ENCODE peak calls at places on chromosome 4, in four cellular contexts. One of them, this sample, is unnamed. For H3K9me3, the result is how much of the 10 kb centered on the place peaks cover.

GRCh38 chr4:41750158-41750623 is 1.7 kb upstream of the PHOX2B start:
- DNase-seq in MM.1S: no peak
- DNase-seq in CD4-positive, alpha-beta T cell: no peak
- DNase-seq in adrenal gland: no peak
- DNase-seq in this sample: no peak

GRCh38 chr4:165209796-165210195 is 2.4 kb downstream of the KLHL2 start:
- DNase-seq in MM.1S: no peak
- DNase-seq in CD4-positive, alpha-beta T cell: no peak
- DNase-seq in adrenal gland: no peak
- DNase-seq in this sample: no peak

GRCh38 chr4:153249199-153250154 is 45.2 kb downstream of the TRIM2 start:
- DNase-seq in MM.1S: peak
- DNase-seq in CD4-positive, alpha-beta T cell: peak
- DNase-seq in adrenal gland: peak
- DNase-seq in this sample: peak

GRCh38 chr4:152408514-152409327 is 127.2 kb downstream of the FBXW7 start:
- DNase-seq in MM.1S: peak
- DNase-seq in CD4-positive, alpha-beta T cell: no peak
- DNase-seq in adrenal gland: no peak
- DNase-seq in this sample: no peak

GRCh38 chr4:169311643-169312365 is 41.0 kb upstream of the SH3RF1 start:
- DNase-seq in MM.1S: peak
- DNase-seq in CD4-positive, alpha-beta T cell: no peak
- DNase-seq in adrenal gland: peak
- DNase-seq in this sample: no peak

GRCh38 chr4:70559216-70559830 is 32.7 kb upstream of the AMBN start:
- DNase-seq in MM.1S: peak
- DNase-seq in CD4-positive, alpha-beta T cell: peak
- DNase-seq in adrenal gland: peak
- DNase-seq in this sample: no peak

GRCh38 chr4:25569726-25570125 is 85.9 kb upstream of the SLC34A2 start:
- DNase-seq in MM.1S: no peak
- DNase-seq in CD4-positive, alpha-beta T cell: no peak
- DNase-seq in adrenal gland: no peak
- DNase-seq in this sample: no peak

GRCh38 chr4:153522800-153523089 is 56.6 kb downstream of the TMEM131L start:
- DNase-seq in MM.1S: no peak
- DNase-seq in CD4-positive, alpha-beta T cell: no peak
- DNase-seq in adrenal gland: no peak
- DNase-seq in this sample: no peak

GRCh38 chr4:119300388-119301131 is 21.4 kb downstream of the FABP2 start:
- DNase-seq in MM.1S: peak
- DNase-seq in CD4-positive, alpha-beta T cell: peak
- DNase-seq in adrenal gland: peak
- DNase-seq in this sample: peak

GRCh38 chr4:148786699-148787098 is 344.5 kb upstream of the NR3C2 start:
- DNase-seq in MM.1S: no peak
- DNase-seq in CD4-positive, alpha-beta T cell: no peak
- DNase-seq in adrenal gland: no peak
- DNase-seq in this sample: no peak

GRCh38 chr4:168480991-168481588 is 798 bp upstream of the DDX60L start:
- DNase-seq in MM.1S: peak
- DNase-seq in CD4-positive, alpha-beta T cell: peak
- DNase-seq in adrenal gland: peak
- DNase-seq in this sample: no peak

GRCh38 chr4:184510431-184510830 is 36.1 kb upstream of the IRF2 start:
- DNase-seq in MM.1S: no peak
- DNase-seq in CD4-positive, alpha-beta T cell: no peak
- DNase-seq in adrenal gland: no peak
- DNase-seq in this sample: no peak

GRCh38 chr4:183936574-183937335 is 31.6 kb downstream of the STOX2 start:
- DNase-seq in MM.1S: no peak
- DNase-seq in CD4-positive, alpha-beta T cell: no peak
- DNase-seq in adrenal gland: no peak
- DNase-seq in this sample: no peak

GRCh38 chr4:38163216-38164006 is 203.2 kb downstream of the PTTG2 start:
- DNase-seq in MM.1S: no peak
- DNase-seq in CD4-positive, alpha-beta T cell: no peak
- DNase-seq in adrenal gland: no peak
- DNase-seq in this sample: no peak

GRCh38 chr4:107939307-107939706 is 8.0 kb downstream of the CYP2U1 start:
- DNase-seq in MM.1S: no peak
- DNase-seq in CD4-positive, alpha-beta T cell: no peak
- DNase-seq in adrenal gland: no peak
- DNase-seq in this sample: no peak

GRCh38 chr4:114692958-114693357 is 94.4 kb downstream of the UGT8 start:
- DNase-seq in MM.1S: no peak
- DNase-seq in CD4-positive, alpha-beta T cell: no peak
- DNase-seq in adrenal gland: no peak
- DNase-seq in this sample: no peak

GRCh38 chr4:147157860-147158701 is 212.4 kb upstream of the TTC29 start:
- DNase-seq in MM.1S: no peak
- DNase-seq in CD4-positive, alpha-beta T cell: no peak
- DNase-seq in adrenal gland: peak
- DNase-seq in this sample: no peak

GRCh38 chr4:186946682-186947294 is 223.1 kb upstream of the FAT1 start:
- DNase-seq in MM.1S: no peak
- DNase-seq in CD4-positive, alpha-beta T cell: no peak
- DNase-seq in adrenal gland: no peak
- DNase-seq in this sample: no peak

GRCh38 chr4:11028334-11028733 is 343.8 kb upstream of the CLNK start:
- DNase-seq in MM.1S: no peak
- DNase-seq in CD4-positive, alpha-beta T cell: no peak
- DNase-seq in adrenal gland: no peak
- DNase-seq in this sample: no peak

GRCh38 chr4:173167793-173168395 is 717 bp upstream of the GALNT7 start:
- DNase-seq in MM.1S: peak
- DNase-seq in CD4-positive, alpha-beta T cell: peak
- DNase-seq in adrenal gland: no peak
- DNase-seq in this sample: peak

GRCh38 chr4:568351-568652 is 7.8 kb downstream of the TMEM271 start:
- DNase-seq in MM.1S: no peak
- DNase-seq in CD4-positive, alpha-beta T cell: no peak
- DNase-seq in adrenal gland: no peak
- DNase-seq in this sample: no peak

GRCh38 chr4:570754-571153 is 5.3 kb downstream of the TMEM271 start:
- DNase-seq in MM.1S: no peak
- DNase-seq in CD4-positive, alpha-beta T cell: no peak
- DNase-seq in adrenal gland: no peak
- DNase-seq in this sample: no peak

GRCh38 chr4:567457-568350 is 8.4 kb downstream of the TMEM271 start:
- DNase-seq in MM.1S: no peak
- DNase-seq in CD4-positive, alpha-beta T cell: no peak
- DNase-seq in adrenal gland: no peak
- DNase-seq in this sample: no peak

GRCh38 chr4:569958-570667 is 6.0 kb downstream of the TMEM271 start:
- DNase-seq in MM.1S: no peak
- DNase-seq in CD4-positive, alpha-beta T cell: no peak
- DNase-seq in adrenal gland: no peak
- DNase-seq in this sample: no peak

DNA sequence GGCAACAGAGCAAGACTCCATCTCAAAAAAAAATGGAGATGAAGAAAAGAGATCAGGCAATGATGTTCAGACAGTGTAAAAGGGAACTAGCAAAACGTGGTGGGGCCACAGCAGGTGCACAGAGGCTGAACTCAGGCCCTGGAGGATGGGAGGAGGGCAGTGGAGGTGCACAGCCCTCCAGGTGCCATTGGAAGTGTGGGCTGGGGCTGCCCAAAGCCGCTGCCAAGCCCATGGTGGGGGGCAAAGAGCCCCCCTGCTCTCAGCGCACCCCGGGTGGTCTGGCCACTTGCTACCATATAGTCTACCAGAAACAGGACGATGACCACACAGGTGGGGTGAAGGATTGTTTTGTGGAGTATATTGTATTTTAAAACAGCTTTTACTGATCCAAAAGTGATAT is 7.1 kb downstream of the TMEM271 start:
- DNase-seq in MM.1S: no peak
- DNase-seq in CD4-positive, alpha-beta T cell: no peak
- DNase-seq in adrenal gland: no peak
- DNase-seq in this sample: no peak
- H3K9me3 ChIP-seq in MM.1S: under half
- H3K9me3 ChIP-seq in CD4-positive, alpha-beta T cell: under half
- H3K9me3 ChIP-seq in adrenal gland: under half
- H3K9me3 ChIP-seq in this sample: under half

DNA sequence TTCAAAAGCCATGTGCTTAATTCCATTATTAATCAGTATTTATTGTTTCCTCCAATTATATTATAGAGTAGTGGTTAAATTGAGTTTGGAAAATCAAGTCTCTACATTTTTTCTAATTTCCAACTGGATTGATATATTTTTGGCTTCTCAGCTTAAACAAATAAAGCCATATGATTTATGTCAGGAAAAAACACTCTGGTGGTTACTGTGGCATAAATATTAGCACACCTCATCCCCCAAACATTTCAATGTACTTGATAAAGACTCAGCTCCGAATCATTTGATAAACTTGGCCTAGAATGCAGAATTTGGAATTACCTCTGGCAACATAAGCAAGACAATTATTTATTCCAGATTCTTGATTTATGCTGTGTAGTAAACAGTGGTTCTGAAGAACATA is 2313.8 kb downstream of the ARAP2 start:
- DNase-seq in MM.1S: no peak
- DNase-seq in CD4-positive, alpha-beta T cell: no peak
- DNase-seq in adrenal gland: no peak
- DNase-seq in this sample: no peak
- H3K9me3 ChIP-seq in MM.1S: under half
- H3K9me3 ChIP-seq in CD4-positive, alpha-beta T cell: under half
- H3K9me3 ChIP-seq in adrenal gland: under half
- H3K9me3 ChIP-seq in this sample: under half

GRCh38 chr4:19913670-19914069 is 338.0 kb upstream of the SLIT2 start:
- DNase-seq in MM.1S: no peak
- DNase-seq in CD4-positive, alpha-beta T cell: no peak
- DNase-seq in adrenal gland: no peak
- DNase-seq in this sample: no peak
- H3K9me3 ChIP-seq in MM.1S: under half
- H3K9me3 ChIP-seq in CD4-positive, alpha-beta T cell: under half
- H3K9me3 ChIP-seq in adrenal gland: under half
- H3K9me3 ChIP-seq in this sample: under half

GRCh38 chr4:189033801-189034347 is 894.6 kb downstream of the TRIML1 start:
- DNase-seq in MM.1S: no peak
- DNase-seq in CD4-positive, alpha-beta T cell: no peak
- DNase-seq in adrenal gland: no peak
- DNase-seq in this sample: no peak

GRCh38 chr4:189032939-189033338 is 893.7 kb downstream of the TRIML1 start:
- DNase-seq in MM.1S: peak
- DNase-seq in CD4-positive, alpha-beta T cell: no peak
- DNase-seq in adrenal gland: no peak
- DNase-seq in this sample: no peak

GRCh38 chr4:189035091-189035490 is 895.9 kb downstream of the TRIML1 start:
- DNase-seq in MM.1S: no peak
- DNase-seq in CD4-positive, alpha-beta T cell: no peak
- DNase-seq in adrenal gland: no peak
- DNase-seq in this sample: no peak

GRCh38 chr4:189036906-189037305 is 897.7 kb downstream of the TRIML1 start:
- DNase-seq in MM.1S: no peak
- DNase-seq in CD4-positive, alpha-beta T cell: no peak
- DNase-seq in adrenal gland: no peak
- DNase-seq in this sample: no peak

GRCh38 chr4:189035654-189036053 is 896.4 kb downstream of the TRIML1 start:
- DNase-seq in MM.1S: no peak
- DNase-seq in CD4-positive, alpha-beta T cell: no peak
- DNase-seq in adrenal gland: no peak
- DNase-seq in this sample: no peak
- H3K9me3 ChIP-seq in MM.1S: under half
- H3K9me3 ChIP-seq in CD4-positive, alpha-beta T cell: under half
- H3K9me3 ChIP-seq in adrenal gland: under half
- H3K9me3 ChIP-seq in this sample: under half

GRCh38 chr4:66340286-66340893 is 670.1 kb upstream of the EPHA5 start:
- DNase-seq in MM.1S: no peak
- DNase-seq in CD4-positive, alpha-beta T cell: no peak
- DNase-seq in adrenal gland: no peak
- DNase-seq in this sample: no peak
- H3K9me3 ChIP-seq in MM.1S: under half
- H3K9me3 ChIP-seq in CD4-positive, alpha-beta T cell: under half
- H3K9me3 ChIP-seq in adrenal gland: under half
- H3K9me3 ChIP-seq in this sample: under half